ENCODE peak calls at places on chromosomes 16 and 17, in eight cellular contexts. H, J, R, E, Q, F, A and M are unnamed samples.

GRCh38 chr16:22206847-22207714 is 1.0 kb downstream of the EEF2K start:
- DNase-seq in H (peak), J (no peak), R (peak), E (no peak), Q (peak), F (no peak), A (peak), M (peak)

GRCh38 chr16:457732-458400 is 32.4 kb downstream of the RAB11FIP3 start:
- DNase-seq in H (no peak), J (no peak), R (peak), E (no peak), Q (no peak), F (no peak), A (no peak), M (no peak)

GRCh38 chr16:56145369-56145768 is 45.9 kb upstream of the GNAO1 start:
- DNase-seq in H (no peak), J (no peak), R (no peak), E (no peak), Q (peak), F (no peak), A (peak), M (no peak)

GRCh38 chr16:21253470-21253869 is 20.0 kb downstream of the ANKS4B start:
- DNase-seq in H (no peak), J (no peak), R (no peak), E (no peak), Q (no peak), F (no peak), A (no peak), M (no peak)

GRCh38 chr17:17051791-17052461 is 9.7 kb downstream of the MPRIP start:
- DNase-seq in H (peak), J (no peak), R (no peak), E (no peak), Q (peak), F (no peak), A (peak), M (no peak)

GRCh38 chr17:35119370-35120185 is at the start of gene RAD51D:
- DNase-seq in H (peak), J (peak), R (peak), E (peak), Q (peak), F (peak), A (peak), M (peak)

GRCh38 chr16:55207679-55208294 is 116.2 kb upstream of the IRX6 start:
- DNase-seq in H (no peak), J (no peak), R (no peak), E (no peak), Q (peak), F (no peak), A (no peak), M (no peak)

GRCh38 chr16:17072104-17072503 is 398.7 kb downstream of the XYLT1 start:
- DNase-seq in H (no peak), J (no peak), R (no peak), E (no peak), Q (no peak), F (no peak), A (no peak), M (no peak)

GRCh38 chr16:8510160-8510559 is 80.2 kb downstream of the TMEM114 start:
- DNase-seq in H (no peak), J (no peak), R (no peak), E (no peak), Q (no peak), F (no peak), A (no peak), M (no peak)

GRCh38 chr16:1341495-1342388 is 8.3 kb downstream of the BAIAP3 start:
- DNase-seq in H (no peak), J (no peak), R (no peak), E (no peak), Q (no peak), F (no peak), A (no peak), M (no peak)

GRCh38 chr17:39700148-39700987 is 504 bp downstream of the ERBB2 start:
- DNase-seq in H (no peak), J (no peak), R (peak), E (no peak), Q (peak), F (peak), A (no peak), M (peak)

GRCh38 chr16:3173892-3174617 is 13.9 kb upstream of the OR1F1 start:
- DNase-seq in H (no peak), J (no peak), R (peak), E (no peak), Q (peak), F (peak), A (peak), M (peak)

GRCh38 chr17:81665205-81666091 is 957 bp downstream of the OXLD1 start:
- DNase-seq in H (no peak), J (no peak), R (no peak), E (no peak), Q (no peak), F (no peak), A (peak), M (peak)

GRCh38 chr16:46713634-46714033 is 24.2 kb downstream of the ORC6 start:
- DNase-seq in H (no peak), J (no peak), R (no peak), E (no peak), Q (no peak), F (no peak), A (no peak), M (no peak)

GRCh38 chr16:20675488-20676267 is 21.8 kb downstream of the ACSM1 start:
- DNase-seq in H (no peak), J (peak), R (no peak), E (no peak), Q (peak), F (no peak), A (peak), M (peak)

GRCh38 chr16:77584205-77584859 is 138.0 kb upstream of the NUDT7 start:
- DNase-seq in H (no peak), J (peak), R (peak), E (peak), Q (peak), F (peak), A (peak), M (peak)

GRCh38 chr17:36001862-36002603 is 680 bp upstream of the CCL15 start:
- DNase-seq in H (no peak), J (no peak), R (no peak), E (no peak), Q (no peak), F (no peak), A (peak), M (no peak)

GRCh38 chr16:10992112-10992511 is 47.7 kb downstream of the CLEC16A start:
- DNase-seq in H (no peak), J (no peak), R (no peak), E (peak), Q (no peak), F (no peak), A (no peak), M (no peak)

GRCh38 chr16:24700549-24701392 is 28.7 kb upstream of the TNRC6A start:
- DNase-seq in H (peak), J (peak), R (no peak), E (peak), Q (no peak), F (no peak), A (peak), M (no peak)
- TF ChIP-seq CTCF in H (peak), J (no peak), R (no peak), E (peak), Q (no peak), F (no peak), A (peak), M (no peak)

GRCh38 chr17:30379303-30380105 is 777 bp downstream of the CPD start:
- DNase-seq in H (peak), J (no peak), R (peak), E (no peak), Q (peak), F (no peak), A (peak), M (peak)
- TF ChIP-seq CTCF in H (no peak), J (no peak), R (no peak), E (no peak), Q (no peak), F (no peak), A (no peak), M (no peak)

GRCh38 chr17:52242268-52242667 is 83.8 kb upstream of the CA10 start:
- DNase-seq in H (no peak), J (no peak), R (no peak), E (no peak), Q (no peak), F (no peak), A (no peak), M (no peak)
- TF ChIP-seq CTCF in H (no peak), J (no peak), R (no peak), E (no peak), Q (no peak), F (no peak), A (no peak), M (no peak)

DNA sequence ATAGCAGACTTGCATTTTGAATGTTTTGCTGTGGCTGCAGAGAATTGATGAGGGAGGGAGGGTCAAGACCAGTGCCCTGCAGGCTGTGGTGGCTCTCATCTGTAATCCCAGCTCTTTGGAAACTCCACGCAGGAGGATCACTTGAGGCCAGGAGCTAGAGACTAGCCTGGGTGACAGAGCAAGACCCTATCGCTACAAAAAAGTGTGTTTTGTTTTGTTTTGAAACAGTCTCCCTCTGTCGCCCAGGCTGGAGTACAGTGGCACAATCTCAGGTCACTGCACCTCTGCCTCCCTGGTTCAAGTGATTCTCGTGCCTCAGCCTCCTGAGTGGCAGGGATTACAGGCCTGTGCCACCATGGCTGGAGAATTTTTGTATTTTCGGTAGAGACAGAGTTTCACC is 1.9 kb upstream of the UBE2G1 start:
- DNase-seq in H (no peak), J (no peak), R (no peak), E (no peak), Q (no peak), F (no peak), A (no peak), M (no peak)
- TF ChIP-seq CTCF in H (no peak), J (no peak), R (no peak), E (no peak), Q (no peak), F (no peak), A (no peak), M (no peak)

DNA sequence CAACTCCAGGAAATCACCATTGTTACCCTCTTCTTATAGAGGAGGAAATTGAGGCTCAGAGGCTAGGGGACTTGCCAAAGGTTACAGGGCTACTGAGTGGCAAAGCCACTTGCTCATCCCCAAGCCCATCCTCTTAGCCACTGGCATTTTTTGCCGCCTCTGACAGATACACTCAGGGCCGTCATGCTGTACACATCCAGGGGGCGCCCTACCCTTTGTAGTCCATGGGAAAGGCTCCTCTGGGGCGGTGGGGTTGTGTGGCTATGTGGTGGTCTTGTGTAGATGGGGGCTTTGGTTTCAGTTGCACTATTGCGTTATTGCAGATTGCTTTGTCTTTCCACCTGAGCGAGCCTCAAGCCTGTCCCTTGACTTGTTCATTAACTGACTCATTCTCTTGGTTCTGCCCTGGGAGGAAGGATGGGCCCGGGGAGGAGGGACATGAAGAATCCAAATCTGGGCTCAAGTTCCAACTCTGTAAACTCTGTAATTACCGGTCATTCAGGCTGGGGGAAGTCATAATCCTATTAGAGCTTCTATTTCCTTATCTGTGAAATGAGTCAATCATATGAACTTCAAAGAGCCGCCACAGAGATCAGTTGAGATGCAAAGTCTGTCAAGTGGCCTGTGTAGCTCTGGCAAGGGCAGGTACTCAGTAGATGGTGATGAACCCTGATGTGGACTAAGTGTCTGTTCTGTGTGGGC is 2.8 kb downstream of the NOS2 start:
- DNase-seq in H (no peak), J (no peak), R (no peak), E (no peak), Q (peak), F (no peak), A (no peak), M (no peak)
- TF ChIP-seq CTCF in H (no peak), J (no peak), R (no peak), E (no peak), Q (no peak), F (no peak), A (peak), M (no peak)

DNA sequence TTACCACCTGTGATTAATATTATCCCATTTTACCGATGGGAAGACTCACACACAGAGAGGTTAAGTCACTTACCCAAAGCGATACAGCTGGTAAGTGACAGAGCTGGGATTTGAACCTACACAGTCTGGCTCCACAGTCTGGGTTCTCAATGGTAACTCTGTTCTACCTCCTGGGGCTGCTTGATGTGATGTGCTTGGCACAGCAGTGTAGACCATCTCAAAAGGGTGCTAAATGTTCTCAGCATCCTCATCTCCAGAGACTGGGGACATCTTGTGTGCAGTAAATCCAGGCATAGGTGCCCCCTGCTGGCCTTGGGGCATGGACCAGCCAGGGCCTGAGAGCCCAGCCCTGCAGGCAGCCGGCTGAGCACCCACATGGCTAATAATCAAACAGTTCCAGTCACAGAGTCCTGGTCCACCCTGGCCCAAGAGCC is 15.4 kb upstream of the KATNB1 start:
- DNase-seq in H (no peak), J (no peak), R (peak), E (peak), Q (peak), F (peak), A (peak), M (peak)
- TF ChIP-seq CTCF in H (no peak), J (peak), R (peak), E (peak), Q (no peak), F (peak), A (peak), M (peak)

GRCh38 chr17:4554997-4555799 is at the start of gene MYBBP1A:
- DNase-seq in H (peak), J (peak), R (peak), E (peak), Q (peak), F (peak), A (peak), M (peak)
- TF ChIP-seq CTCF in H (no peak), J (no peak), R (peak), E (peak), Q (no peak), F (peak), A (peak), M (no peak)